ENCODE peak calls at places on chromosomes 6 and 20, in six cellular contexts. One of them, this sample, is unnamed.
A peak's percentile ranks its signal among the peaks of the same experiment; 100 is the strongest.

GRCh38 chr6:39338406-39338805 is 15.9 kb upstream of the KCNK16 start:
- DNase-seq in CD8-positive, alpha-beta memory T cell: no peak
- DNase-seq in kidney: no peak
- DNase-seq in cardiac muscle cell: no peak
- DNase-seq in right cardiac atrium: no peak
- DNase-seq in upper lobe of right lung: no peak
- DNase-seq in this sample: no peak

GRCh38 chr6:133769463-133769862 is 119.5 kb upstream of the TCF21 start:
- DNase-seq in right cardiac atrium: no peak
- DNase-seq in upper lobe of right lung: no peak
- DNase-seq in CD8-positive, alpha-beta memory T cell: no peak
- DNase-seq in kidney: no peak
- DNase-seq in cardiac muscle cell: peak; percentile 28
- DNase-seq in this sample: no peak

GRCh38 chr6:79559706-79560105 is 22.5 kb upstream of the LCA5 start:
- DNase-seq in cardiac muscle cell: no peak
- DNase-seq in kidney: no peak
- DNase-seq in right cardiac atrium: no peak
- DNase-seq in upper lobe of right lung: no peak
- DNase-seq in CD8-positive, alpha-beta memory T cell: no peak
- DNase-seq in this sample: no peak

GRCh38 chr6:160085226-160085625 is 36.4 kb upstream of the SLC22A1 start:
- DNase-seq in upper lobe of right lung: no peak
- DNase-seq in kidney: no peak
- DNase-seq in cardiac muscle cell: no peak
- DNase-seq in right cardiac atrium: no peak
- DNase-seq in CD8-positive, alpha-beta memory T cell: no peak
- DNase-seq in this sample: no peak

GRCh38 chr6:133410628-133411027 is 169.5 kb downstream of the EYA4 start:
- DNase-seq in upper lobe of right lung: no peak
- DNase-seq in right cardiac atrium: no peak
- DNase-seq in cardiac muscle cell: no peak
- DNase-seq in CD8-positive, alpha-beta memory T cell: no peak
- DNase-seq in kidney: no peak
- DNase-seq in this sample: no peak

GRCh38 chr20:50589548-50590347 is 79.6 kb downstream of the PTPN1 start:
- DNase-seq in kidney: peak; percentile 63
- DNase-seq in upper lobe of right lung: no peak
- DNase-seq in CD8-positive, alpha-beta memory T cell: no peak
- DNase-seq in cardiac muscle cell: no peak
- DNase-seq in right cardiac atrium: no peak
- DNase-seq in this sample: no peak

GRCh38 chr6:7185561-7185960 is 77.8 kb downstream of the RREB1 start:
- DNase-seq in right cardiac atrium: no peak
- DNase-seq in upper lobe of right lung: no peak
- DNase-seq in kidney: no peak
- DNase-seq in cardiac muscle cell: no peak
- DNase-seq in CD8-positive, alpha-beta memory T cell: no peak
- DNase-seq in this sample: no peak

GRCh38 chr20:2761885-2762284 is 38.5 kb downstream of the CPXM1 start:
- DNase-seq in CD8-positive, alpha-beta memory T cell: no peak
- DNase-seq in upper lobe of right lung: no peak
- DNase-seq in kidney: no peak
- DNase-seq in right cardiac atrium: no peak
- DNase-seq in cardiac muscle cell: no peak
- DNase-seq in this sample: no peak

GRCh38 chr6:138467901-138468300 is 31.4 kb downstream of the NHSL1 start:
- DNase-seq in kidney: no peak
- DNase-seq in CD8-positive, alpha-beta memory T cell: no peak
- DNase-seq in cardiac muscle cell: no peak
- DNase-seq in right cardiac atrium: no peak
- DNase-seq in upper lobe of right lung: no peak
- DNase-seq in this sample: no peak

GRCh38 chr6:21393426-21394165 is 200.0 kb upstream of the SOX4 start:
- DNase-seq in CD8-positive, alpha-beta memory T cell: no peak
- DNase-seq in right cardiac atrium: no peak
- DNase-seq in cardiac muscle cell: no peak
- DNase-seq in upper lobe of right lung: no peak
- DNase-seq in kidney: no peak
- DNase-seq in this sample: no peak

GRCh38 chr6:14031516-14031915 is 86.1 kb upstream of the CD83 start:
- DNase-seq in cardiac muscle cell: peak; percentile 11
- DNase-seq in right cardiac atrium: no peak
- DNase-seq in kidney: no peak
- DNase-seq in CD8-positive, alpha-beta memory T cell: no peak
- DNase-seq in upper lobe of right lung: no peak
- DNase-seq in this sample: no peak

GRCh38 chr20:17868700-17869231 is 99.8 kb downstream of the SNX5 start:
- DNase-seq in right cardiac atrium: no peak
- DNase-seq in upper lobe of right lung: no peak
- DNase-seq in kidney: no peak
- DNase-seq in CD8-positive, alpha-beta memory T cell: no peak
- DNase-seq in cardiac muscle cell: no peak
- DNase-seq in this sample: no peak
- H3K4me1 ChIP-seq in right cardiac atrium: peaks cover 3% of the 10 kb centered on the region
- H3K4me1 ChIP-seq in upper lobe of right lung: peaks cover 3% of the 10 kb centered on the region
- H3K4me1 ChIP-seq in kidney: peaks cover 8% of the 10 kb centered on the region
- H3K4me1 ChIP-seq in CD8-positive, alpha-beta memory T cell: peaks cover 4% of the 10 kb centered on the region
- H3K4me1 ChIP-seq in cardiac muscle cell: no peaks in the 10 kb centered on the region
- H3K4me1 ChIP-seq in this sample: peaks cover 51% of the 10 kb centered on the region

GRCh38 chr20:1390552-1391403 is 2.1 kb downstream of the FKBP1A start:
- DNase-seq in right cardiac atrium: no peak
- DNase-seq in kidney: no peak
- DNase-seq in upper lobe of right lung: no peak
- DNase-seq in cardiac muscle cell: no peak
- DNase-seq in CD8-positive, alpha-beta memory T cell: no peak
- DNase-seq in this sample: no peak

GRCh38 chr20:1392443-1392692 is 486 bp downstream of the FKBP1A start:
- DNase-seq in right cardiac atrium: no peak
- DNase-seq in kidney: no peak
- DNase-seq in CD8-positive, alpha-beta memory T cell: no peak
- DNase-seq in upper lobe of right lung: no peak
- DNase-seq in cardiac muscle cell: no peak
- DNase-seq in this sample: no peak

GRCh38 chr20:1391640-1392442 is 1.0 kb downstream of the FKBP1A start:
- DNase-seq in right cardiac atrium: no peak
- DNase-seq in upper lobe of right lung: no peak
- DNase-seq in CD8-positive, alpha-beta memory T cell: no peak
- DNase-seq in cardiac muscle cell: peak; percentile 69
- DNase-seq in kidney: no peak
- DNase-seq in this sample: peak; percentile 53

GRCh38 chr20:1392693-1393506 is at the start of gene FKBP1A:
- DNase-seq in CD8-positive, alpha-beta memory T cell: peak; percentile 83
- DNase-seq in upper lobe of right lung: peak; percentile 96
- DNase-seq in cardiac muscle cell: peak; percentile 94
- DNase-seq in right cardiac atrium: peak; percentile 97
- DNase-seq in kidney: peak; percentile 97
- DNase-seq in this sample: peak; percentile 72

GRCh38 chr20:1393507-1393882 is 641 bp upstream of the FKBP1A start:
- DNase-seq in CD8-positive, alpha-beta memory T cell: no peak
- DNase-seq in right cardiac atrium: no peak
- DNase-seq in cardiac muscle cell: no peak
- DNase-seq in upper lobe of right lung: no peak
- DNase-seq in kidney: no peak
- DNase-seq in this sample: no peak
- H3K4me3 ChIP-seq in CD8-positive, alpha-beta memory T cell: peak overlapping the region; percentile 95
- H3K4me3 ChIP-seq in right cardiac atrium: peak overlapping the region; percentile 96
- H3K4me3 ChIP-seq in cardiac muscle cell: peak overlapping the region; percentile 85
- H3K4me3 ChIP-seq in upper lobe of right lung: peak overlapping the region; percentile 85
- H3K4me3 ChIP-seq in kidney: peak overlapping the region; percentile 98
- H3K4me3 ChIP-seq in this sample: peak overlapping the region; percentile 81

DNA sequence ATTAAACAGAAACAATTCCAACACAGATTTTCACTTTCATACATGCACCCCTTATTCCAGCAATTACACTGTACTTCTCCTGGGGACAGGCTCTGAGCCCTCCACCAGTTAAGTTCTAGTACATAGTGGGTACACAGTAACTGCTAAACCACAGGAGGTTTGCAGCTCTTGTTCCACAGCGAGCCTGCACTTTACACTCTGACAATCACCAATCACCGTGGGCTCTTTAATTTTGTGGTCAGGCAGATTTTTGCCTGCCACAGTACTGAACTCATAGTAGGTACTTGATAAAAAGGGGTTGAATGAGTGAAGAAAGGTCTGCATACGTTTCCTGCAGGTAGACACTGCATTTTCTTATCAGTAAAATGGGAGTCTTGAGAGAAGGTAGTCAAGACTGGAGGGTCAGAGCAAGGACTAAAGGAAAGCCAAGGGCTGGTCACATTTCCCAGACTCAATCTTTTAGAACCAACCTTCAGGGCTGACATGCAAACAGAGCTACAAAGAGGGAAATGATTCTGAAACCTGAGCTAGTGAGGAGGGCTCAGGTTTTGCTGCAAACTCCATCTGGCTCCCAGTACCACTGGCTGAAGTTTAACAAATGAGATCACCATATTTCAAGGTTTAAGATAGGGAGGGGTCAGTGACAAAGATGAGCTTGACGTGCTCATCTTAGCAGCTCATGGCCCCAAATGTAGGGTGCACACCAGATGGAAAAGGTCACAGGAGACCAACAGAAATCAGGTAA is 404.6 kb downstream of the BTBD9 start:
- DNase-seq in upper lobe of right lung: no peak
- DNase-seq in right cardiac atrium: no peak
- DNase-seq in cardiac muscle cell: no peak
- DNase-seq in kidney: no peak
- DNase-seq in CD8-positive, alpha-beta memory T cell: no peak
- DNase-seq in this sample: no peak
- H3K4me1 ChIP-seq in upper lobe of right lung: no peaks in the 10 kb centered on the region
- H3K4me1 ChIP-seq in right cardiac atrium: peaks cover under 1% of the 10 kb centered on the region
- H3K4me1 ChIP-seq in cardiac muscle cell: no peaks in the 10 kb centered on the region
- H3K4me1 ChIP-seq in kidney: peaks cover 13% of the 10 kb centered on the region
- H3K4me1 ChIP-seq in CD8-positive, alpha-beta memory T cell: no peaks in the 10 kb centered on the region
- H3K4me1 ChIP-seq in this sample: no peaks in the 10 kb centered on the region

DNA sequence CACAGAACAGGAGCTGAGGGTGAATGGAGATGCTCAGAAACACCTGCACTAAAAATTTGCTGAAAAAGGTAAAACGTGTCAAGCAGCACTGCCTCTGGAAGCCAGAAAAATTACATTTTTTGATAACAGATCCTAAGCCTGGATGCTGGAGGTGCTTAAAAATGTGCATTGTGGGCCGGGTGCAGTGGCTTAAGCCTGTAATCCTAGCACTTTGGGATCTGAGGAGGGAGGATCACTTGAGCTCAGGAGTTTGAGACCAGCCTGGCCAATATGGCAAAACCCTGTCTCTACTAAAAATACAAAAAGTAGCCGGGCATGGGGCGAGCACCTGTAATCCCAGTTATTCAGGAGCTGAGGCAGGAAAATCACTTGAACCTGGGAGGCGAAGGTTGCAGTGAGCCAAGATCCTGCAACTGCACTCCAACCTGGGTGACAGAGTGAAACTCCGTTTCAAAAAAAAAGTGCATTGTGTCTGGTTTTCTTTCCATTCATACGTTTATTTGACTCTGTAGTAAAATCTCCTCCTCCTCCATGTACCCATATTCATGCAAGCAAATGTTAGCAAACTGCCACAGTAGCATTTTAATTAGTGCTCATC is 587 bp upstream of the BTN3A1 start:
- DNase-seq in cardiac muscle cell: no peak
- DNase-seq in kidney: no peak
- DNase-seq in right cardiac atrium: no peak
- DNase-seq in CD8-positive, alpha-beta memory T cell: no peak
- DNase-seq in upper lobe of right lung: no peak
- DNase-seq in this sample: no peak
- H3K4me3 ChIP-seq in cardiac muscle cell: peak overlapping the region; percentile 51
- H3K4me3 ChIP-seq in kidney: peak overlapping the region; percentile 90
- H3K4me3 ChIP-seq in right cardiac atrium: peak overlapping the region; percentile 78
- H3K4me3 ChIP-seq in CD8-positive, alpha-beta memory T cell: peak overlapping the region; percentile 95
- H3K4me3 ChIP-seq in upper lobe of right lung: peak overlapping the region; percentile 73
- H3K4me3 ChIP-seq in this sample: peak overlapping the region; percentile 33

GRCh38 chr6:31559606-31559957 is 12.2 kb downstream of the NFKBIL1 start:
- DNase-seq in cardiac muscle cell: no peak
- DNase-seq in upper lobe of right lung: no peak
- DNase-seq in kidney: no peak
- DNase-seq in right cardiac atrium: no peak
- DNase-seq in CD8-positive, alpha-beta memory T cell: no peak
- DNase-seq in this sample: no peak

GRCh38 chr6:31558631-31559500 is 11.5 kb downstream of the NFKBIL1 start:
- DNase-seq in kidney: peak; percentile 59
- DNase-seq in upper lobe of right lung: peak; percentile 74
- DNase-seq in CD8-positive, alpha-beta memory T cell: peak; percentile 63
- DNase-seq in right cardiac atrium: peak; percentile 72
- DNase-seq in cardiac muscle cell: peak; percentile 52
- DNase-seq in this sample: no peak

GRCh38 chr6:31558318-31558625 is 10.9 kb downstream of the NFKBIL1 start:
- DNase-seq in upper lobe of right lung: no peak
- DNase-seq in kidney: no peak
- DNase-seq in right cardiac atrium: no peak
- DNase-seq in CD8-positive, alpha-beta memory T cell: no peak
- DNase-seq in cardiac muscle cell: no peak
- DNase-seq in this sample: no peak

GRCh38 chr6:31560697-31561058 is 11.4 kb upstream of the LTA start:
- DNase-seq in right cardiac atrium: no peak
- DNase-seq in cardiac muscle cell: no peak
- DNase-seq in kidney: no peak
- DNase-seq in CD8-positive, alpha-beta memory T cell: no peak
- DNase-seq in upper lobe of right lung: no peak
- DNase-seq in this sample: no peak

GRCh38 chr6:31559958-31560696 is 12.0 kb upstream of the LTA start:
- DNase-seq in right cardiac atrium: peak; percentile 87
- DNase-seq in CD8-positive, alpha-beta memory T cell: peak; percentile 42
- DNase-seq in kidney: peak; percentile 89
- DNase-seq in upper lobe of right lung: peak; percentile 73
- DNase-seq in cardiac muscle cell: peak; percentile 76
- DNase-seq in this sample: no peak
- H3K4me1 ChIP-seq in right cardiac atrium: peaks cover 18% of the 10 kb centered on the region
- H3K4me1 ChIP-seq in CD8-positive, alpha-beta memory T cell: peaks cover 70% of the 10 kb centered on the region
- H3K4me1 ChIP-seq in kidney: no peaks in the 10 kb centered on the region
- H3K4me1 ChIP-seq in upper lobe of right lung: peaks cover 51% of the 10 kb centered on the region
- H3K4me1 ChIP-seq in cardiac muscle cell: peaks cover 5% of the 10 kb centered on the region
- H3K4me1 ChIP-seq in this sample: no peaks in the 10 kb centered on the region

DNA sequence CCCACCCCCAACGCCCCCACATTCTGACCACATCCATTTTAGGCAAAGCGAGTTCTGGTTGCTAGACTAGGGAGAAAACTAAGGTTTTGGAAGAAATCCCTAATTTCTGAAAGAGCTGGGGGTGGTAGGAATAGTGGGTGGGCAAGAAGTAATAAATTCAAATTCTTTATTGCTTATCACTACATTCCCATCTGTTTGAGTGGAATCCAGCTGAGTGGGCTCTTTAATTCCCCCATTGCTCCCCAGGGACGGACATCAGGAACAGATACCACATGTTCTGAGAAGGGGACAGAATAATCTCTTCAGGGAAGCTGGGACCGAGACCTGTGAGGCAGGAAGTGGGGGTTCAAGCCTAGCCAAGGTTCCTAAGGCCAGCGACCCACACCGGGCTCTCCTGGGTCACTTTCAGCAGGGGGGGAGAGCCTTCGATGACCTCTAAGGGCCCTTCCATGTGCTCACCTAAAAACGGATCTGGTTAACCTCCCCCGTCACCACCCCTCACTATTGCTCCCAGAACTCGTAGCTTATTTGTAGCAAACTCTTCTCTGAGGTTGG is 42.3 kb upstream of the MRPS10 start:
- DNase-seq in upper lobe of right lung: no peak
- DNase-seq in right cardiac atrium: no peak
- DNase-seq in CD8-positive, alpha-beta memory T cell: no peak
- DNase-seq in kidney: peak; percentile 81
- DNase-seq in cardiac muscle cell: no peak
- DNase-seq in this sample: no peak
- H3K4me3 ChIP-seq in upper lobe of right lung: no peak overlapping the region
- H3K4me3 ChIP-seq in right cardiac atrium: no peak overlapping the region
- H3K4me3 ChIP-seq in CD8-positive, alpha-beta memory T cell: no peak overlapping the region
- H3K4me3 ChIP-seq in kidney: no peak overlapping the region
- H3K4me3 ChIP-seq in cardiac muscle cell: no peak overlapping the region
- H3K4me3 ChIP-seq in this sample: no peak overlapping the region